ENCODE peak calls at places on chromosomes 5 and 9, in six cellular contexts. D, Q, P, F, L and R are unnamed samples.

GRCh38 chr9:136565075-136565721 is 19.4 kb upstream of the NOTCH1 start:
- DNase-seq in L (no peak), D (no peak), P (no peak), Q (no peak), F (no peak), R (no peak)

GRCh38 chr9:127835930-127836586 is 18.4 kb downstream of the ENG start:
- DNase-seq in P (no peak), Q (peak; percentile 47), D (no peak), L (no peak), F (no peak), R (no peak)

GRCh38 chr9:20619492-20619860 is 2.8 kb downstream of the MLLT3 start:
- DNase-seq in L (no peak), D (no peak), F (no peak), Q (no peak), P (no peak), R (no peak)

GRCh38 chr5:1174122-1174936 is 27.1 kb upstream of the SLC6A19 start:
- DNase-seq in F (peak; percentile 61), P (peak; percentile 33), Q (peak; percentile 70), L (peak; percentile 81), D (peak; percentile 85), R (peak; percentile 75)

GRCh38 chr5:145479862-145480261 is 355.3 kb downstream of the PRELID2 start:
- DNase-seq in L (no peak), F (no peak), P (no peak), D (no peak), Q (no peak), R (no peak)

GRCh38 chr5:127012933-127013332 is 17.4 kb downstream of the MARCHF3 start:
- DNase-seq in D (no peak), L (no peak), F (no peak), P (no peak), Q (no peak), R (no peak)

GRCh38 chr5:172164773-172165212 is 23.2 kb downstream of the STK10 start:
- DNase-seq in F (no peak), Q (no peak), D (no peak), P (no peak), L (no peak), R (no peak)

GRCh38 chr9:134295101-134295745 is 31.0 kb upstream of the RXRA start:
- DNase-seq in P (no peak), Q (no peak), D (no peak), F (no peak), L (no peak), R (no peak)

GRCh38 chr5:149998281-149998680 is 2.2 kb downstream of the TIGD6 start:
- DNase-seq in Q (no peak), F (no peak), D (no peak), P (no peak), L (no peak), R (no peak)

GRCh38 chr5:166907314-166907713 is 1384.1 kb upstream of the WWC1 start:
- DNase-seq in Q (no peak), L (no peak), D (no peak), F (no peak), P (no peak), R (no peak)

GRCh38 chr5:39998518-39998917 is 573.7 kb upstream of the DAB2 start:
- DNase-seq in F (no peak), L (no peak), P (no peak), Q (peak; percentile 13), D (no peak), R (no peak)

GRCh38 chr5:75690669-75691068 is 26.6 kb downstream of the POC5 start:
- DNase-seq in Q (no peak), L (no peak), P (no peak), D (no peak), F (no peak), R (no peak)

GRCh38 chr5:103505581-103506305 is 56.8 kb downstream of the NUDT12 start:
- DNase-seq in L (no peak), F (no peak), P (no peak), D (no peak), Q (no peak), R (no peak)

GRCh38 chr5:176660860-176661641 is 13.8 kb downstream of the TSPAN17 start:
- DNase-seq in F (peak; percentile 56), Q (peak; percentile 74), D (peak; percentile 92), P (peak; percentile 40), L (peak; percentile 49), R (peak; percentile 77)

GRCh38 chr5:127907907-127908306 is 175.7 kb upstream of the SLC12A2 start:
- DNase-seq in D (no peak), P (no peak), Q (no peak), L (no peak), F (no peak), R (no peak)

GRCh38 chr9:99859395-99859980 is 37.8 kb downstream of the NR4A3 start:
- DNase-seq in P (no peak), D (no peak), F (no peak), Q (no peak), L (no peak), R (no peak)

GRCh38 chr5:37774912-37775483 is 64.8 kb downstream of the GDNF start:
- DNase-seq in L (peak; percentile 36), F (no peak), D (peak; percentile 43), Q (no peak), P (no peak), R (no peak)

GRCh38 chr5:37275521-37275920 is 26.3 kb upstream of the CPLANE1 start:
- DNase-seq in Q (no peak), F (no peak), P (no peak), D (no peak), L (no peak), R (no peak)

DNA sequence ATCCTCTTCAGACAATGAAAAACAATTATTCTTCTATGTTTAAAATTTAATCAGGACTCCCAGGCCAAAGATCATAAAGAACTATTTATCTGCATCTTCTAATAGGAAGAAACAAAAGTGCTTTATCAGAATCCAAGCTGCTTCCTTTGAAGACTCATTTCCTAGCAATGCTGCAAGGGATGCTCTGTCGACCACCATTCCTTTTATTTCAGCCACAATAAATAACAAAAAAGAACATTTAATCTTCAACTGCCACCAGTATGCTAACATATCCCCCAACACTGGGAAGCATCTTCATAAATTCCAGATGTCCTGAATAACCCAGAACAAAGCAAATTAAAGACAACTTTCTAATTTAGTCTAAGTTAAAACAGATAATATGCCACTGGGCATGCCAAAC is 68.7 kb downstream of the PKD2L2 start:
- DNase-seq in F (no peak), L (no peak), D (no peak), Q (no peak), P (no peak), R (no peak)
- H3K36me3 ChIP-seq in F (no peaks in the 10 kb centered on the region), L (peaks cover 8% of the 10 kb centered on the region), D (peaks cover 69% of the 10 kb centered on the region), Q (peaks cover 26% of the 10 kb centered on the region), P (no peaks in the 10 kb centered on the region), R (no peaks in the 10 kb centered on the region)

GRCh38 chr9:123394291-123395235 is 38.6 kb downstream of the CRB2 start:
- DNase-seq in P (no peak), F (no peak), D (no peak), L (no peak), Q (no peak), R (no peak)
- TF ChIP-seq POLR2A in P (no peak), F (no peak), D (no peak), L (no peak), Q (no peak), R (no peak)

DNA sequence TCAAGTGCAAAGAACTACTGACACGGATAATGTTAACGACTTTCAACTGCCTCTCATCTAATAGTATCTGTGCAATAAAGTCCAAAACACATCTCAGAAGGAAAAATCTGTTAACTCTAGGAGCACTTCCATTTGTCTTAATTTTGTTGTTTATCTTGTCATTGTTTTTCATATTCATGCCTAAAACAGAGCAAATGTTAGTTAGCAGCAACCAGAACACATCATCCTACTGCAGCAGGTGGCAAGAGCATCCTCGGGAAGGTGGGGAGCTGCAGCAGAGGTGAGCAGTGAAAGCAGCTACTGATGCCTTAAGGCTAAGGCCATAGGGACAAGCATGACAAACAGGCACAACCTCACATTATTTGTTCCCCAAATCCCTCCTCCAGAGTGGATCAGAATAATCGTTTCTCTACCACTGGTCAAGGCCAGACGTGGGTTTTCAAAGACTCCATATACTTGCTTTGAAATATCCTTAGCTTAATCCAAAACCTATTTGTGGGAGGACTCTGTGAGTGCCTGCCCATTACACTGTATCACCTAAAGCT is 1.1 kb downstream of the HMGCS1 start:
- DNase-seq in Q (no peak), D (no peak), P (no peak), F (no peak), L (no peak), R (no peak)
- H3K36me3 ChIP-seq in Q (no peaks in the 10 kb centered on the region), D (peaks cover 53% of the 10 kb centered on the region), P (no peaks in the 10 kb centered on the region), F (no peaks in the 10 kb centered on the region), L (no peaks in the 10 kb centered on the region), R (no peaks in the 10 kb centered on the region)

DNA sequence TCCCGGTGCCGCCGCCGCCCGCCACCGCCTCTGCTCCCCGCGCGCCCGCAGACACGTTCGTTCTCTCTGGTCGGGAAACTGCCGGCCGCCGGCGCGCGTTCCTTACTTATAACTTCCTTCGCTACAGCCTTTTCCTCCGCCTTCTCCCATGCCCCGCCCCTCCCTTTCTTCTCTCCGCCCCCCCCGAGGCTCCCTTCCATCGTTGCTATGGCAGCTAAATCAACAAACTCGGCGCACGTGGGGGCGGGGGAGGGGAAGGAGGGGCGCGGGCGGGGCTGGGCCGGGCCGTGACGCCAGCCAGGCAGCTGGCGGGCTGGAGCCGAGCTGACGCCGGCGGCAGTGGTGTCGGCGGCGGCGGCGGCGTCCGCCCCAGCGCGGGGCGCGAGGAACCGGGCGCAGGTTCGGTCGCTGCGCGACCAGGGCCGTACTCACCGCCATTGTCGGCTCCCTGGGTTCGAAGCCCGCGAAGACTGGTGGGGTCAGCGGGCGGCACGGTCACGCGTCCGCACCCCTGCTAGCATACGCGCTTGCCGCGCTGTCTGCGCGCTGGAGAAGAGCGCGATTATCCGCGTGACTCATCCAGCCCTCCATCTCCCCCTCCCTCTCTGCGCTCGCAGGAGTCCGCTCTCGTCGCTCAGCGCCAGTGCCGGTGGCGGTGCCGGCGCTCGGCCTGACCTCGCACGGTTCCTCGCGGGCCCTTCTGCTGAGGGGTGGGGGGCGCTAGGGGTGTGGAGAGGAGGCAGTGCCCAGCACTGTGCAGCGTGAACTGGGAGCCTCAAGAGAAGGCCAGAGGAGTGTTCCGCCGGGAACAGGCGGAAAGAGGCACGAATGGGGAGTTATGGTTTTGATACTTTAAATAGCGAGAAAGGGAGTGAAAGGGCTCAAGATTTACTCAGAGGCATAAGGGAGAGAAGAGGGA is at the start of gene KLF4:
- DNase-seq in D (peak; percentile 96), P (peak; percentile 91), Q (peak; percentile 94), L (peak; percentile 86), F (peak; percentile 96), R (peak; percentile 93)
- TF ChIP-seq POLR2A in D (no peak), P (peak; percentile 94), Q (peak; percentile 86), L (peak; percentile 41), F (peak; percentile 61), R (peak; percentile 87)

GRCh38 chr5:174243904-174244303 is 198.4 kb downstream of the NSG2 start:
- DNase-seq in L (no peak), Q (no peak), D (no peak), F (no peak), P (no peak), R (no peak)
- H3K36me3 ChIP-seq in L (no peaks in the 10 kb centered on the region), Q (no peaks in the 10 kb centered on the region), D (no peaks in the 10 kb centered on the region), F (no peaks in the 10 kb centered on the region), P (no peaks in the 10 kb centered on the region), R (no peaks in the 10 kb centered on the region)

DNA sequence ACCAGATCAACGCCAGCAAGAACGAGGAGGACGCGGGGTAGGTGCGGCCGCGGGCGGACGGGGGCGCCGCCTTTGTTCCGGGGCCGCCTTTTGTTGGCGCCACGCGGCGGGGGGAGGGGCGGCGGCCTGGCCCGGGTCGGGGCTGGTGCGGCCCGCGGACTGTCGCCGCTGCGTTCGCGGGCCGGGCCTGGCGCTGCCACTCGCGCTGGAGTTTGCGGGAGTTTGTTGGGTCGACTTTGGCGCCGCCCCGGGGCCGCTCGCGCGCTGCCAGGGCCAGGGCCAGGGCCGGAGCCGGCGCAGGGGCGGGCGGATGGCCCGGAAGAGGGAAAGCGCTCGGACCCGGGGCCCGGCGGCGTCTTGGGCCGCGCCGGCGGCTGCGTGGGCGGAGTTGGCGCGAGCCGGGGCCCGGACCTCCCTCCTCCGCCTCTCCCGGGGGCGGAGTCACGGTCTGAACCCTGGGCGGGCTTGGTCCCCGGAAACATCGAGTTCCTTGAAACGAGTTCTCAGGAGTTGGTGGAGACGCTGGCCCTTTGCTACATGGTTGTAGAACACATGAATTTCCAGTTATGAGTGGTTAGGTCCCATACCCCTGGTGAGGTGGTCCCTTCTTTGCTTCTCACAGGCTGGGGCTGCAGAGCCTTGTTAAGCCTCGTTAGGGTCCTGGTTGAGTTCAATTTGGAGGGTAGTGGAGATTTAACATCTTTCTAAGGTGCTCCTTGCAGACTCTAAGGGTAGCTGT is 846 bp downstream of the HNRNPAB start:
- DNase-seq in P (peak; percentile 72), Q (peak; percentile 92), D (peak; percentile 88), F (peak; percentile 75), L (no peak), R (peak; percentile 82)
- TF ChIP-seq POLR2A in P (peak; percentile 61), Q (peak; percentile 93), D (peak; percentile 42), F (no peak), L (no peak), R (peak; percentile 28)